ENCODE peak calls at places on chromosome 2, in four cellular contexts. One of them, this sample, is unnamed. For H3K27me3, the result is how much of the 10 kb centered on the place peaks cover.

GRCh38 chr2:120761164-120761861 is 25.6 kb downstream of the GLI2 start:
- DNase-seq in keratinocyte: no peak
- DNase-seq in stomach: no peak
- DNase-seq in neural progenitor cell: no peak
- DNase-seq in this sample: no peak

GRCh38 chr2:50863218-50863617 is 168.7 kb downstream of the NRXN1 start:
- DNase-seq in keratinocyte: no peak
- DNase-seq in stomach: no peak
- DNase-seq in neural progenitor cell: no peak
- DNase-seq in this sample: no peak

GRCh38 chr2:182360012-182360662 is 66.7 kb downstream of the PDE1A start:
- DNase-seq in keratinocyte: no peak
- DNase-seq in stomach: peak
- DNase-seq in neural progenitor cell: no peak
- DNase-seq in this sample: no peak

GRCh38 chr2:165113414-165113813 is 90.4 kb downstream of the SCN3A start:
- DNase-seq in keratinocyte: no peak
- DNase-seq in stomach: no peak
- DNase-seq in neural progenitor cell: no peak
- DNase-seq in this sample: no peak

GRCh38 chr2:10977003-10977402 is 65.3 kb downstream of the KCNF1 start:
- DNase-seq in keratinocyte: no peak
- DNase-seq in stomach: no peak
- DNase-seq in neural progenitor cell: no peak
- DNase-seq in this sample: no peak

GRCh38 chr2:9002637-9003365 is 683 bp downstream of the MBOAT2 start:
- DNase-seq in keratinocyte: no peak
- DNase-seq in stomach: no peak
- DNase-seq in neural progenitor cell: peak
- DNase-seq in this sample: peak

GRCh38 chr2:127910415-127910814 is 24.7 kb upstream of the AMMECR1L start:
- DNase-seq in keratinocyte: no peak
- DNase-seq in stomach: no peak
- DNase-seq in neural progenitor cell: no peak
- DNase-seq in this sample: no peak

GRCh38 chr2:147610491-147611050 is 234.3 kb upstream of the ACVR2A start:
- DNase-seq in keratinocyte: no peak
- DNase-seq in stomach: no peak
- DNase-seq in neural progenitor cell: no peak
- DNase-seq in this sample: no peak

GRCh38 chr2:130864830-130865229 is 28.1 kb downstream of the ARHGEF4 start:
- DNase-seq in keratinocyte: peak
- DNase-seq in stomach: peak
- DNase-seq in neural progenitor cell: no peak
- DNase-seq in this sample: no peak

GRCh38 chr2:144835634-144836351 is 315.9 kb upstream of the ZEB2 start:
- DNase-seq in keratinocyte: peak
- DNase-seq in stomach: no peak
- DNase-seq in neural progenitor cell: no peak
- DNase-seq in this sample: no peak

GRCh38 chr2:180367831-180368230 is 360.7 kb upstream of the CWC22 start:
- DNase-seq in keratinocyte: no peak
- DNase-seq in stomach: no peak
- DNase-seq in neural progenitor cell: no peak
- DNase-seq in this sample: no peak

GRCh38 chr2:10382313-10383061 is 65.6 kb downstream of the ODC1 start:
- DNase-seq in keratinocyte: no peak
- DNase-seq in stomach: peak
- DNase-seq in neural progenitor cell: peak
- DNase-seq in this sample: no peak

GRCh38 chr2:111900859-111901258 is 2.5 kb downstream of the MERTK start:
- DNase-seq in keratinocyte: no peak
- DNase-seq in stomach: peak
- DNase-seq in neural progenitor cell: peak
- DNase-seq in this sample: peak

GRCh38 chr2:111897924-111898702 is at the start of gene MERTK:
- DNase-seq in keratinocyte: no peak
- DNase-seq in stomach: peak
- DNase-seq in neural progenitor cell: peak
- DNase-seq in this sample: peak

GRCh38 chr2:232420073-232420454 is 13.4 kb downstream of the ALPG start:
- DNase-seq in keratinocyte: no peak
- DNase-seq in stomach: no peak
- DNase-seq in neural progenitor cell: no peak
- DNase-seq in this sample: no peak

GRCh38 chr2:38794235-38794946 is 16.4 kb downstream of the GEMIN6 start:
- DNase-seq in keratinocyte: no peak
- DNase-seq in stomach: no peak
- DNase-seq in neural progenitor cell: no peak
- DNase-seq in this sample: no peak

GRCh38 chr2:227482638-227483340 is 10.8 kb downstream of the AGFG1 start:
- DNase-seq in keratinocyte: no peak
- DNase-seq in stomach: no peak
- DNase-seq in neural progenitor cell: no peak
- DNase-seq in this sample: no peak

GRCh38 chr2:233145726-233146125 is 85.6 kb downstream of the INPP5D start:
- DNase-seq in keratinocyte: no peak
- DNase-seq in stomach: no peak
- DNase-seq in neural progenitor cell: no peak
- DNase-seq in this sample: no peak

GRCh38 chr2:479031-479430 is 191.1 kb upstream of the ALKAL2 start:
- DNase-seq in keratinocyte: no peak
- DNase-seq in stomach: no peak
- DNase-seq in neural progenitor cell: peak
- DNase-seq in this sample: no peak

GRCh38 chr2:98730053-98730850 is 680 bp downstream of the MGAT4A start:
- DNase-seq in keratinocyte: no peak
- DNase-seq in stomach: peak
- DNase-seq in neural progenitor cell: peak
- DNase-seq in this sample: peak

GRCh38 chr2:133077259-133077822 is 407.3 kb upstream of the LYPD1 start:
- DNase-seq in keratinocyte: no peak
- DNase-seq in stomach: no peak
- DNase-seq in neural progenitor cell: no peak
- DNase-seq in this sample: no peak

GRCh38 chr2:209591021-209591420 is 167.2 kb downstream of the MAP2 start:
- DNase-seq in keratinocyte: no peak
- DNase-seq in stomach: no peak
- DNase-seq in neural progenitor cell: no peak
- DNase-seq in this sample: no peak

GRCh38 chr2:73292316-73292905 is 937 bp downstream of the EGR4 start:
- DNase-seq in keratinocyte: no peak
- DNase-seq in stomach: no peak
- DNase-seq in neural progenitor cell: no peak
- DNase-seq in this sample: peak

GRCh38 chr2:73290049-73290839 is 3.1 kb downstream of the EGR4 start:
- DNase-seq in keratinocyte: peak
- DNase-seq in stomach: no peak
- DNase-seq in neural progenitor cell: peak
- DNase-seq in this sample: peak

GRCh38 chr2:73292906-73293533 is 328 bp downstream of the EGR4 start:
- DNase-seq in keratinocyte: no peak
- DNase-seq in stomach: no peak
- DNase-seq in neural progenitor cell: peak
- DNase-seq in this sample: peak

GRCh38 chr2:73291093-73291460 is 2.3 kb downstream of the EGR4 start:
- DNase-seq in keratinocyte: no peak
- DNase-seq in stomach: no peak
- DNase-seq in neural progenitor cell: peak
- DNase-seq in this sample: no peak

DNA sequence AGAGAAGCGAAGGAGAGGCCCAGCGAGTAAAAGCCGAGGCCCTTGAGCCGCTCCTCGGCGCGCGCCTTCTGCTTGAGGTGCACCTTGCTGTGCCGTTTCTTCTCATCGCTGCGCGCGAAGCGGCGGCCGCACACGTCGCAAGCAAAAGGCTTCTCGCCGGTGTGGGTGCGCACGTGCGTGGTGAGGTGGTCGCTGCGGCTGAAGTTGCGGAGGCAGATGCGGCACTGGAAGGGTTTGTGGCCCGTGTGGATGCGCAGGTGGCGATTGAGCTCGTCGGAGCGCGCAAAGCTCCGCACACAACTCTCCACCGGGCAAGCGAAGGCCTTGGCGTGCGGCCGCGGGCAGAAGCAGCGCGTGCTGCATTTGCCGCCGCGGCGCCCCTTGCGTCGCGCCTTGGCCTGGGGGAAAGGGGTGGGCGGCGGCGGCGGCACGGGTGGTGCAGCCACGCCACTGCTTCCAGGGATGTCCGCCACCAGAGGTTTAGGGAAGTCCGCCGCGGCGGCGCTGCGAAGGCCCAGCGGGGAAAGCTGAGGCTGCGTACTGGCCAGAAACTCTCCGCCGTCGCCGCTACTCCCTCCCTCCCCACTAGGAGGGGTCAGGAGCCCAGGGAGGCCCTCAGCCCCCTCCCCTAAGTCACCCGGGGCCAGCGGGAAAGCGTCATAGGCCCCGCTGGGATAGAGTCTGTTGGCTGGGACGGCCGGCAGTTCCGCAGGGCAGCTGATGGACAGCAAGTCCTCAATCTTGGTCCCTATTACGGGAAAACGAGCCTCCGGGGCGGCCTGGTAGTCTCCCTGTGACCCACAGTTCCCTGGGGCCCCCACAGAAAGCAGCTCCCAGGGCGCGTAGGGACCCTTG is 1.7 kb downstream of the EGR4 start:
- DNase-seq in keratinocyte: no peak
- DNase-seq in stomach: no peak
- DNase-seq in neural progenitor cell: peak
- DNase-seq in this sample: peak
- TF ChIP-seq CTCF in keratinocyte: no peak
- TF ChIP-seq CTCF in stomach: no peak
- TF ChIP-seq CTCF in neural progenitor cell: peak
- TF ChIP-seq CTCF in this sample: peak

GRCh38 chr2:45653584-45653983 is 2.1 kb downstream of the PRKCE start:
- DNase-seq in keratinocyte: no peak
- DNase-seq in stomach: no peak
- DNase-seq in neural progenitor cell: no peak
- DNase-seq in this sample: no peak
- H3K27me3 ChIP-seq in keratinocyte: under half
- H3K27me3 ChIP-seq in stomach: under half
- H3K27me3 ChIP-seq in neural progenitor cell: half or more
- H3K27me3 ChIP-seq in this sample: under half

GRCh38 chr2:37575780-37576179 is 95.7 kb downstream of the CDC42EP3 start:
- DNase-seq in keratinocyte: no peak
- DNase-seq in stomach: no peak
- DNase-seq in neural progenitor cell: no peak
- DNase-seq in this sample: no peak
- TF ChIP-seq CTCF in keratinocyte: no peak
- TF ChIP-seq CTCF in stomach: no peak
- TF ChIP-seq CTCF in neural progenitor cell: no peak
- TF ChIP-seq CTCF in this sample: no peak

DNA sequence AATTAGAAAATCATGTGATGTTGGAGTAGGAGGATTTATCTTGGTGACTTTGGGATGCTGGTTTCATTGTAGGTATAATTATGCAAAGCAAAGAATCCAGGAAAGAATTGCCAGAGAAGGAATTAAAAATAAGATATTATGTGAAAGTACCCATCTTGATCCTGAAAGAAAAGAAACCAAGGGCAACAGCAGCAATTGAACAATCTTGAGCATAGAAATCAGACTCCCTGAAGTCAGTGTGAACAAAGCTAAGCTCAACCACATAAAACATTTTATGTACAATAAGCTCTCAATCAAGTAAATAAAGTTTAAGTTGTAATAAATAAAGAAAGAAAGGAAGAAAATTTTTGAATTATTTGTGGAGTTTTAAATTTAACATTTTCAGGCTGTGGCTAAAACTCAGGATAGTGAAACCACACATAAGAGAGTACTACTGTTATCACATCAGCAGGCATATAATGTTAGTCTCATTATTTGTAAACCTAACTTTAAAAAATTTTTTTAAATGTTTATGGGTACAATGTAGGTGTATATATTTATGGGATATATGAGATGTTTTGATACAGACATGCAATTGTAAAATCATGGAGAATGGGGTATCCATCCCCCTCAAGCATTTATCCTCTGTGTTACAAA is 32.8 kb upstream of the GPR55 start:
- DNase-seq in keratinocyte: no peak
- DNase-seq in stomach: no peak
- DNase-seq in neural progenitor cell: no peak
- DNase-seq in this sample: no peak
- H3K27me3 ChIP-seq in keratinocyte: under half
- H3K27me3 ChIP-seq in stomach: under half
- H3K27me3 ChIP-seq in neural progenitor cell: under half
- H3K27me3 ChIP-seq in this sample: under half

GRCh38 chr2:229910832-229911412 is 10.9 kb downstream of the TRIP12 start:
- DNase-seq in keratinocyte: no peak
- DNase-seq in stomach: no peak
- DNase-seq in neural progenitor cell: peak
- DNase-seq in this sample: peak
- TF ChIP-seq CTCF in keratinocyte: peak
- TF ChIP-seq CTCF in stomach: no peak
- TF ChIP-seq CTCF in neural progenitor cell: peak
- TF ChIP-seq CTCF in this sample: peak

GRCh38 chr2:26521913-26522180 is 43.9 kb upstream of the OTOF start:
- DNase-seq in keratinocyte: no peak
- DNase-seq in stomach: no peak
- DNase-seq in neural progenitor cell: no peak
- DNase-seq in this sample: peak

GRCh38 chr2:26519396-26519991 is 41.6 kb upstream of the OTOF start:
- DNase-seq in keratinocyte: no peak
- DNase-seq in stomach: no peak
- DNase-seq in neural progenitor cell: no peak
- DNase-seq in this sample: peak

GRCh38 chr2:26522325-26523120 is 44.6 kb upstream of the OTOF start:
- DNase-seq in keratinocyte: no peak
- DNase-seq in stomach: no peak
- DNase-seq in neural progenitor cell: no peak
- DNase-seq in this sample: no peak

GRCh38 chr2:26520065-26520464 is 42.1 kb upstream of the OTOF start:
- DNase-seq in keratinocyte: no peak
- DNase-seq in stomach: no peak
- DNase-seq in neural progenitor cell: no peak
- DNase-seq in this sample: no peak

GRCh38 chr2:26521054-26521912 is 43.4 kb upstream of the OTOF start:
- DNase-seq in keratinocyte: no peak
- DNase-seq in stomach: peak
- DNase-seq in neural progenitor cell: peak
- DNase-seq in this sample: peak
- H3K27me3 ChIP-seq in keratinocyte: under half
- H3K27me3 ChIP-seq in stomach: under half
- H3K27me3 ChIP-seq in neural progenitor cell: under half
- H3K27me3 ChIP-seq in this sample: under half

GRCh38 chr2:32135409-32135808 is 30.3 kb upstream of the SLC30A6 start:
- DNase-seq in keratinocyte: no peak
- DNase-seq in stomach: no peak
- DNase-seq in neural progenitor cell: no peak
- DNase-seq in this sample: no peak
- TF ChIP-seq CTCF in keratinocyte: peak
- TF ChIP-seq CTCF in stomach: no peak
- TF ChIP-seq CTCF in neural progenitor cell: peak
- TF ChIP-seq CTCF in this sample: no peak